ENCODE peak calls at places on chromosomes 4 and X, in five cellular contexts. One of them, this sample, is unnamed.

GRCh38 chr4:80097395-80098177 is 24.6 kb upstream of the ANTXR2 start:
- DNase-seq in AG09319: peak
- DNase-seq in NCI-H82: peak
- DNase-seq in effector CD4-positive, alpha-beta T cell: no peak
- DNase-seq in NCI-H1417: no peak
- DNase-seq in this sample: no peak

GRCh38 chr4:112836895-112837294 is 200.0 kb downstream of the LARP7 start:
- DNase-seq in effector CD4-positive, alpha-beta T cell: no peak
- DNase-seq in AG09319: no peak
- DNase-seq in NCI-H1417: no peak
- DNase-seq in NCI-H82: no peak
- DNase-seq in this sample: no peak

GRCh38 chrX:40106677-40107290 is 9.0 kb upstream of the BCOR start:
- DNase-seq in NCI-H82: peak
- DNase-seq in effector CD4-positive, alpha-beta T cell: no peak
- DNase-seq in AG09319: no peak
- DNase-seq in NCI-H1417: no peak
- DNase-seq in this sample: no peak

GRCh38 chr4:137070614-137071013 is 461.7 kb downstream of the PCDH18 start:
- DNase-seq in effector CD4-positive, alpha-beta T cell: no peak
- DNase-seq in NCI-H82: no peak
- DNase-seq in AG09319: no peak
- DNase-seq in NCI-H1417: no peak
- DNase-seq in this sample: no peak

GRCh38 chr4:138775890-138776289 is 239.7 kb upstream of the NOCT start:
- DNase-seq in NCI-H82: no peak
- DNase-seq in NCI-H1417: no peak
- DNase-seq in AG09319: no peak
- DNase-seq in effector CD4-positive, alpha-beta T cell: no peak
- DNase-seq in this sample: no peak

GRCh38 chrX:30659421-30659820 is 6.2 kb downstream of the GK start:
- DNase-seq in AG09319: no peak
- DNase-seq in NCI-H82: no peak
- DNase-seq in effector CD4-positive, alpha-beta T cell: no peak
- DNase-seq in NCI-H1417: no peak
- DNase-seq in this sample: peak

GRCh38 chr4:41060352-41061318 is 153.7 kb downstream of the APBB2 start:
- DNase-seq in AG09319: no peak
- DNase-seq in NCI-H1417: no peak
- DNase-seq in NCI-H82: no peak
- DNase-seq in effector CD4-positive, alpha-beta T cell: no peak
- DNase-seq in this sample: no peak

GRCh38 chrX:68841251-68842049 is 12.6 kb downstream of the EFNB1 start:
- DNase-seq in NCI-H1417: peak
- DNase-seq in effector CD4-positive, alpha-beta T cell: no peak
- DNase-seq in AG09319: no peak
- DNase-seq in NCI-H82: no peak
- DNase-seq in this sample: no peak

GRCh38 chrX:109926743-109927662 is 75.9 kb upstream of the TMEM164 start:
- DNase-seq in effector CD4-positive, alpha-beta T cell: no peak
- DNase-seq in NCI-H82: no peak
- DNase-seq in NCI-H1417: no peak
- DNase-seq in AG09319: no peak
- DNase-seq in this sample: no peak

GRCh38 chr4:105956566-105956965 is 61.3 kb downstream of the NPNT start:
- DNase-seq in NCI-H82: peak
- DNase-seq in effector CD4-positive, alpha-beta T cell: no peak
- DNase-seq in AG09319: no peak
- DNase-seq in NCI-H1417: no peak
- DNase-seq in this sample: no peak

GRCh38 chr4:183149968-183150539 is 51.0 kb downstream of the WWC2 start:
- DNase-seq in NCI-H1417: no peak
- DNase-seq in AG09319: no peak
- DNase-seq in effector CD4-positive, alpha-beta T cell: no peak
- DNase-seq in NCI-H82: no peak
- DNase-seq in this sample: no peak

GRCh38 chr4:154854362-154854761 is 73.3 kb downstream of the RBM46 start:
- DNase-seq in effector CD4-positive, alpha-beta T cell: no peak
- DNase-seq in AG09319: no peak
- DNase-seq in NCI-H82: peak
- DNase-seq in NCI-H1417: peak
- DNase-seq in this sample: no peak

GRCh38 chr4:145920205-145920604 is 18.4 kb downstream of the ZNF827 start:
- DNase-seq in AG09319: peak
- DNase-seq in NCI-H1417: no peak
- DNase-seq in effector CD4-positive, alpha-beta T cell: no peak
- DNase-seq in NCI-H82: no peak
- DNase-seq in this sample: no peak

GRCh38 chr4:118783887-118784286 is 52.0 kb downstream of the SEC24D start:
- DNase-seq in AG09319: no peak
- DNase-seq in NCI-H1417: no peak
- DNase-seq in NCI-H82: no peak
- DNase-seq in effector CD4-positive, alpha-beta T cell: no peak
- DNase-seq in this sample: no peak

GRCh38 chrX:22366866-22367265 is 94.2 kb downstream of the CBLL2 start:
- DNase-seq in NCI-H82: no peak
- DNase-seq in AG09319: no peak
- DNase-seq in effector CD4-positive, alpha-beta T cell: no peak
- DNase-seq in NCI-H1417: no peak
- DNase-seq in this sample: no peak

GRCh38 chrX:120456973-120457372 is 12.1 kb downstream of the LAMP2 start:
- DNase-seq in effector CD4-positive, alpha-beta T cell: no peak
- DNase-seq in AG09319: no peak
- DNase-seq in NCI-H82: no peak
- DNase-seq in NCI-H1417: no peak
- DNase-seq in this sample: no peak

GRCh38 chr4:163331629-163332360 is 601 bp downstream of the NPY1R start:
- DNase-seq in AG09319: no peak
- DNase-seq in NCI-H82: peak
- DNase-seq in NCI-H1417: peak
- DNase-seq in effector CD4-positive, alpha-beta T cell: no peak
- DNase-seq in this sample: no peak

GRCh38 chrX:129831486-129831885 is 12.2 kb downstream of the ZDHHC9 start:
- DNase-seq in NCI-H1417: peak
- DNase-seq in effector CD4-positive, alpha-beta T cell: no peak
- DNase-seq in NCI-H82: no peak
- DNase-seq in AG09319: no peak
- DNase-seq in this sample: no peak

GRCh38 chrX:118974908-118975671 is 672 bp downstream of the LONRF3 start:
- DNase-seq in AG09319: no peak
- DNase-seq in NCI-H82: peak
- DNase-seq in NCI-H1417: peak
- DNase-seq in effector CD4-positive, alpha-beta T cell: peak
- DNase-seq in this sample: no peak

GRCh38 chr4:6742507-6742906 is 26.5 kb downstream of the BLOC1S4 start:
- DNase-seq in effector CD4-positive, alpha-beta T cell: no peak
- DNase-seq in AG09319: no peak
- DNase-seq in NCI-H1417: no peak
- DNase-seq in NCI-H82: no peak
- DNase-seq in this sample: no peak

GRCh38 chr4:8538703-8539567 is 41.3 kb upstream of the GPR78 start:
- DNase-seq in NCI-H1417: no peak
- DNase-seq in NCI-H82: no peak
- DNase-seq in effector CD4-positive, alpha-beta T cell: no peak
- DNase-seq in AG09319: no peak
- DNase-seq in this sample: peak

GRCh38 chr4:79575709-79576479 is 167.9 kb upstream of the GK2 start:
- DNase-seq in NCI-H1417: no peak
- DNase-seq in NCI-H82: no peak
- DNase-seq in effector CD4-positive, alpha-beta T cell: no peak
- DNase-seq in AG09319: no peak
- DNase-seq in this sample: no peak

GRCh38 chr4:128427832-128428366 is 140.3 kb upstream of the PGRMC2 start:
- DNase-seq in NCI-H82: peak
- DNase-seq in NCI-H1417: no peak
- DNase-seq in AG09319: peak
- DNase-seq in effector CD4-positive, alpha-beta T cell: no peak
- DNase-seq in this sample: peak

GRCh38 chr4:79682801-79683217 is 274.8 kb upstream of the GK2 start:
- DNase-seq in NCI-H82: no peak
- DNase-seq in AG09319: no peak
- DNase-seq in NCI-H1417: no peak
- DNase-seq in effector CD4-positive, alpha-beta T cell: no peak
- DNase-seq in this sample: no peak

GRCh38 chr4:151475338-151475737 is 66.4 kb downstream of the FHIP1A start:
- DNase-seq in NCI-H1417: no peak
- DNase-seq in AG09319: no peak
- DNase-seq in NCI-H82: no peak
- DNase-seq in effector CD4-positive, alpha-beta T cell: no peak
- DNase-seq in this sample: no peak

GRCh38 chrX:27599928-27600327 is 9.8 kb downstream of the DCAF8L2 start:
- DNase-seq in effector CD4-positive, alpha-beta T cell: no peak
- DNase-seq in NCI-H1417: no peak
- DNase-seq in NCI-H82: no peak
- DNase-seq in AG09319: no peak
- DNase-seq in this sample: no peak

GRCh38 chr4:157521916-157522315 is 301.4 kb downstream of the GRIA2 start:
- DNase-seq in NCI-H1417: no peak
- DNase-seq in effector CD4-positive, alpha-beta T cell: no peak
- DNase-seq in NCI-H82: no peak
- DNase-seq in AG09319: no peak
- DNase-seq in this sample: no peak

GRCh38 chr4:153970169-153970568 is 181.3 kb upstream of the SFRP2 start:
- DNase-seq in NCI-H82: no peak
- DNase-seq in NCI-H1417: no peak
- DNase-seq in AG09319: no peak
- DNase-seq in effector CD4-positive, alpha-beta T cell: no peak
- DNase-seq in this sample: no peak